ENCODE peak calls at places on chromosomes 13 and 19, in four cellular contexts. U is NCI-H1092, B is right cardiac atrium, V is foreskin keratinocyte. R is an unnamed sample.

GRCh38 chr13:113837554-113838355 is 26.1 kb downstream of the GAS6 start:
- DNase-seq in U (no peak), B (peak; percentile 96), V (peak; percentile 98), R (peak; percentile 87)

GRCh38 chr13:39886336-39886735 is 230.9 kb downstream of the COG6 start:
- DNase-seq in U (no peak), B (no peak), V (no peak), R (no peak)

GRCh38 chr13:109693213-109693612 is 93.2 kb downstream of the IRS2 start:
- DNase-seq in U (no peak), B (no peak), V (no peak), R (no peak)

GRCh38 chr19:12703056-12703455 is 6.6 kb upstream of the FBXW9 start:
- DNase-seq in U (peak; percentile 20), B (no peak), V (no peak), R (no peak)

GRCh38 chr19:18423258-18424020 is 4.2 kb downstream of the SSBP4 start:
- DNase-seq in U (no peak), B (no peak), V (no peak), R (no peak)

GRCh38 chr19:3730457-3730958 is 22.3 kb downstream of the TJP3 start:
- DNase-seq in U (no peak), B (no peak), V (no peak), R (no peak)

GRCh38 chr13:27005976-27006518 is 165.6 kb downstream of the USP12 start:
- DNase-seq in U (no peak), B (no peak), V (no peak), R (no peak)

GRCh38 chr19:36668646-36669045 is 2.0 kb upstream of the ZNF461 start:
- DNase-seq in U (no peak), B (no peak), V (no peak), R (no peak)

GRCh38 chr13:27533155-27533643 is 82.8 kb upstream of the MTIF3 start:
- DNase-seq in U (peak; percentile 50), B (peak; percentile 86), V (peak; percentile 13), R (peak; percentile 1)

GRCh38 chr13:67620665-67621064 is 390.5 kb upstream of the PCDH9 start:
- DNase-seq in U (no peak), B (no peak), V (no peak), R (no peak)

GRCh38 chr19:28437390-28438346 is 775.3 kb downstream of the UQCRFS1 start:
- DNase-seq in U (no peak), B (no peak), V (peak; percentile 57), R (no peak)

GRCh38 chr13:25248071-25248470 is 39.2 kb downstream of the MTMR6 start:
- DNase-seq in U (no peak), B (no peak), V (no peak), R (no peak)

GRCh38 chr13:112469071-112469745 is 93.1 kb downstream of the SPACA7 start:
- DNase-seq in U (no peak), B (no peak), V (no peak), R (no peak)

GRCh38 chr19:13817018-13817614 is 21.9 kb downstream of the ZSWIM4 start:
- DNase-seq in U (no peak), B (no peak), V (no peak), R (no peak)

GRCh38 chr13:31050486-31051400 is 111.0 kb downstream of the HSPH1 start:
- DNase-seq in U (no peak), B (no peak), V (peak; percentile 31), R (no peak)

GRCh38 chr13:68506888-68507551 is 1276.9 kb upstream of the PCDH9 start:
- DNase-seq in U (no peak), B (no peak), V (no peak), R (no peak)

GRCh38 chr19:57850553-57851017 is 926 bp downstream of the ZNF587 start:
- DNase-seq in U (no peak), B (no peak), V (peak; percentile 69), R (peak; percentile 41)

GRCh38 chr13:25948910-25949309 is 102.9 kb downstream of the SHISA2 start:
- DNase-seq in U (no peak), B (no peak), V (peak; percentile 59), R (no peak)

GRCh38 chr19:17394891-17395415 is 957 bp upstream of the CCDC194 start:
- DNase-seq in U (no peak), B (peak; percentile 80), V (peak; percentile 59), R (no peak)

GRCh38 chr19:30690525-30690924 is 318.3 kb downstream of the ZNF536 start:
- DNase-seq in U (no peak), B (no peak), V (no peak), R (no peak)

GRCh38 chr13:27789495-27790303 is 2.6 kb upstream of the GSX1 start:
- DNase-seq in U (no peak), B (no peak), V (no peak), R (no peak)

GRCh38 chr19:2774953-2775555 is 8.0 kb downstream of the SGTA start:
- DNase-seq in U (no peak), B (no peak), V (no peak), R (no peak)

GRCh38 chr13:39148513-39148961 is 110.3 kb downstream of the NHLRC3 start:
- DNase-seq in U (no peak), B (no peak), V (peak; percentile 85), R (peak; percentile 68)

GRCh38 chr13:113349050-113349449 is 14.9 kb downstream of the GRTP1 start:
- DNase-seq in U (no peak), B (no peak), V (no peak), R (no peak)

GRCh38 chr19:15114153-15114540 is 6.9 kb downstream of the SYDE1 start:
- DNase-seq in U (no peak), B (no peak), V (no peak), R (no peak)

GRCh38 chr19:19416280-19416679 is 10.8 kb downstream of the GATAD2A start:
- DNase-seq in U (no peak), B (no peak), V (no peak), R (no peak)

GRCh38 chr13:62510906-62511655 is 1095.4 kb upstream of the PCDH20 start:
- DNase-seq in U (no peak), B (no peak), V (no peak), R (no peak)

GRCh38 chr13:93230466-93230865 is 3.9 kb downstream of the GPC6 start:
- DNase-seq in U (no peak), B (no peak), V (peak; percentile 62), R (no peak)

GRCh38 chr13:43816401-43816889 is 29.7 kb upstream of the ENOX1 start:
- DNase-seq in U (no peak), B (no peak), V (no peak), R (no peak)

GRCh38 chr13:62357887-62358645 is 942.4 kb upstream of the PCDH20 start:
- DNase-seq in U (no peak), B (no peak), V (peak; percentile 53), R (no peak)

GRCh38 chr13:33676045-33676699 is 141.8 kb upstream of the RFC3 start:
- DNase-seq in U (no peak), B (no peak), V (no peak), R (no peak)

GRCh38 chr19:32459199-32459865 is 53.8 kb downstream of the DPY19L3 start:
- DNase-seq in U (no peak), B (no peak), V (no peak), R (no peak)

GRCh38 chr13:63700366-63700765 is 2284.7 kb upstream of the PCDH20 start:
- DNase-seq in U (no peak), B (no peak), V (no peak), R (no peak)

GRCh38 chr13:112900691-112901091 is 68.3 kb upstream of the MCF2L start:
- DNase-seq in U (no peak), B (no peak), V (no peak), R (no peak)

GRCh38 chr13:93927431-93927830 is 552.1 kb downstream of the DCT start:
- DNase-seq in U (no peak), B (no peak), V (no peak), R (no peak)

GRCh38 chr13:97141564-97142005 is 80.5 kb upstream of the MBNL2 start:
- DNase-seq in U (no peak), B (peak; percentile 13), V (peak; percentile 88), R (peak; percentile 79)

GRCh38 chr19:16637535-16637934 is 9.5 kb upstream of the MED26 start:
- DNase-seq in U (no peak), B (no peak), V (no peak), R (no peak)

GRCh38 chr13:111508164-111508870 is 187.9 kb downstream of the TEX29 start:
- DNase-seq in U (peak; percentile 21), B (no peak), V (no peak), R (no peak)

GRCh38 chr13:23440821-23441608 is 7.5 kb upstream of the SACS start:
- DNase-seq in U (no peak), B (peak; percentile 20), V (no peak), R (no peak)

GRCh38 chr19:17076539-17076919 is 952 bp downstream of the MYO9B start:
- DNase-seq in U (no peak), B (no peak), V (no peak), R (no peak)